ENCODE peak calls at places on chromosomes 1 and 21, in six cellular contexts. W is uterus, U is IMR-90, Z is esophagus squamous epithelium, O is ovary, L is body of pancreas. Q is an unnamed sample.

GRCh38 chr1:236421022-236421421 is 26.9 kb downstream of the EDARADD start:
- DNase-seq in W (no peak), U (no peak), Z (no peak), O (no peak), L (no peak), Q (no peak)

GRCh38 chr1:38123356-38123755 is 76.8 kb upstream of the POU3F1 start:
- DNase-seq in W (no peak), U (no peak), Z (no peak), O (no peak), L (no peak), Q (no peak)

GRCh38 chr21:39452207-39452964 is 616 bp downstream of the SH3BGR start:
- DNase-seq in W (no peak), U (peak; percentile 83), Z (no peak), O (no peak), L (no peak), Q (no peak)

GRCh38 chr1:65744731-65745130 is 48.0 kb upstream of the PDE4B start:
- DNase-seq in W (no peak), U (no peak), Z (no peak), O (no peak), L (no peak), Q (no peak)

GRCh38 chr1:28553229-28553930 is 495 bp downstream of the TRNAU1AP start:
- DNase-seq in W (no peak), U (peak; percentile 51), Z (no peak), O (peak; percentile 65), L (no peak), Q (peak; percentile 42)

GRCh38 chr1:29218223-29218622 is 12.5 kb downstream of the MECR start:
- DNase-seq in W (no peak), U (no peak), Z (no peak), O (no peak), L (no peak), Q (no peak)

GRCh38 chr1:89546082-89546889 is 21.7 kb downstream of the LRRC8B start:
- DNase-seq in W (no peak), U (peak; percentile 39), Z (no peak), O (no peak), L (no peak), Q (peak; percentile 51)

GRCh38 chr1:212529211-212529731 is 79.3 kb upstream of the ATF3 start:
- DNase-seq in W (no peak), U (peak; percentile 61), Z (no peak), O (no peak), L (no peak), Q (peak; percentile 77)

GRCh38 chr1:220378571-220379302 is 106.5 kb upstream of the RAB3GAP2 start:
- DNase-seq in W (no peak), U (no peak), Z (no peak), O (no peak), L (no peak), Q (no peak)

GRCh38 chr1:238647877-238648276 is 738.5 kb upstream of the CHRM3 start:
- DNase-seq in W (no peak), U (peak; percentile 100), Z (no peak), O (no peak), L (no peak), Q (no peak)
- H3K27ac ChIP-seq in W (no peak overlapping the region), U (peak overlapping the region; percentile 42), Z (no peak overlapping the region), O (no peak overlapping the region), L (no peak overlapping the region), Q (no peak overlapping the region)

DNA sequence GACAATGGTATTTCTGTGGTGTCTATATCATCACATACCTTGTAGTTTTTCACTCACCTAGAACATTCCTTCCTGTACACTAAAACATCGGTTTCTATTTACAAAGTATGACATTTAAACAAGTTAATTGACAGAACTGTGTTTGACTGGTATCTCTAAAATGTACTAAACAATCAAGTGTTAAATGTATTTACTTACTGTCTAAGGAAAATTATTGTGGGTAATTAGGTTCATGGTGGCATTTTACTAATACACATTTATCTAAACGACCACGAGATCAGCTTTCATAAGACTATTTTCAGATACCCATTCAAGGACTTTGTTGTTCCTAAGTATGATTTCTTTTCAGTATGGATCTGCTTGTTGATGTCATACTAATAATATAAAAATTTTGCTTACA is 115.2 kb downstream of the ADGRL2 start:
- DNase-seq in W (no peak), U (no peak), Z (no peak), O (no peak), L (no peak), Q (no peak)
- TF ChIP-seq POLR2A in W (no peak), U (no peak), Z (no peak), O (no peak), L (no peak), Q (no peak)

GRCh38 chr21:18002393-18002792 is 183.2 kb upstream of the C21orf91 start:
- DNase-seq in W (no peak), U (no peak), Z (no peak), O (no peak), L (no peak), Q (no peak)
- H3K27ac ChIP-seq in W (no peak overlapping the region), U (no peak overlapping the region), Z (no peak overlapping the region), O (no peak overlapping the region), L (no peak overlapping the region), Q (no peak overlapping the region)

GRCh38 chr1:147245586-147246021 is 3.1 kb downstream of the CHD1L start:
- DNase-seq in W (no peak), U (no peak), Z (no peak), O (no peak), L (no peak), Q (no peak)

GRCh38 chr1:147243228-147243685 is 773 bp downstream of the CHD1L start:
- DNase-seq in W (no peak), U (peak; percentile 86), Z (no peak), O (peak; percentile 28), L (peak; percentile 35), Q (no peak)

GRCh38 chr1:147245129-147245528 is 2.6 kb downstream of the CHD1L start:
- DNase-seq in W (no peak), U (no peak), Z (no peak), O (no peak), L (no peak), Q (no peak)

GRCh38 chr1:147241955-147242448 is 482 bp upstream of the CHD1L start:
- DNase-seq in W (no peak), U (no peak), Z (no peak), O (no peak), L (no peak), Q (no peak)

DNA sequence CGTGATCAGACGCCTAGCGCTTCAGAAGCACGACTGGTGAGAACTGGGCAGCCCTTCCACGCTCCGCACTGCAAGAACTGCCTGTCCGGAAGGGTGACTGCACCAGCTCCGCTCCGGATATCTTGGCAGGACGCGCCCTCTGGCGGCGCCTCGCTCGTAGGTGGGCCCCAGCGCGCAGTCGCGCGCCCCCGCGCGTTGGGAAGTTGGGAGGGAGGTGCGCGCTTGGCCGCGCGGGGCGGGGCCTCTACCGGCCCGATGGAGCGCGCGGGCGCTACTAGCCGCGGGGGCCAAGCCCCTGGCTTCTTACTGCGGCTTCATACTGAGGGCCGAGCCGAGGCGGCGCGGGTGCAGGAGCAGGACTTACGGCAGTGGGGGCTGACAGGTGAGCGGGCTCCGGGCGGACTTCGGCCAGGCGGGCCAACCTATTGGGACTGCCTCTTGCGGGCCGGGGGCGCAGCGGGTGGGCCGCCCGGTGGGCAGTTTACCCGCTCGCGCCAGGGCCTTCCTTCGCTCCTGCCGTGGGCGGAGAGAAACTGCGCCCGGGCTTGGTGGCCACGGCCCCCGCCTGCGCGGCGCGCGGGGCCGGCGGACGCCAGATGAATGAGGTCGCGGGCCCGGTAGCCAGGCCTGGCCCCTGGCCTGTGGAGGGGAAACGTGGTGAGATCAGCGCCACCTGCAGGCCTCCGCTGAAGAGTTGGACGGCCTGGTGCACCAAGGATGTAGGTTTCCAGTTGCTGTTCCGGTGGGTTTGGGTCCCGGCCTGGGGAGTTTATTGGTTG is at the start of gene CHD1L:
- DNase-seq in W (peak; percentile 93), U (peak; percentile 95), Z (peak; percentile 80), O (peak; percentile 95), L (peak; percentile 97), Q (peak; percentile 95)
- TF ChIP-seq POLR2A in W (peak; percentile 61), U (peak; percentile 76), Z (no peak), O (peak; percentile 31), L (peak; percentile 29), Q (peak; percentile 72)

Q was measured in adrenal gland.